ENCODE peak calls at places on chromosomes 13 and 19, in six cellular contexts. G, W, V, X, T and E are unnamed samples.

GRCh38 chr19:46537136-46538097 is 41.8 kb upstream of the PNMA8B start:
- DNase-seq in G (no peak), W (no peak), V (peak), X (no peak), T (peak), E (peak)

GRCh38 chr19:54552913-54553310 is 20.7 kb upstream of the LILRA2 start:
- DNase-seq in G (no peak), W (no peak), V (no peak), X (no peak), T (no peak), E (no peak)

GRCh38 chr19:41233748-41234240 is 14.8 kb downstream of the AXL start:
- DNase-seq in G (no peak), W (no peak), V (peak), X (no peak), T (no peak), E (no peak)

GRCh38 chr19:34428549-34429285 is 536 bp downstream of the UBA2 start:
- DNase-seq in G (peak), W (no peak), V (no peak), X (peak), T (peak), E (peak)

GRCh38 chr19:50568321-50569022 is at the start of gene LRRC4B:
- DNase-seq in G (no peak), W (no peak), V (no peak), X (no peak), T (peak), E (no peak)

GRCh38 chr19:5539431-5539833 is 28.3 kb downstream of the TINCR start:
- DNase-seq in G (no peak), W (no peak), V (no peak), X (no peak), T (peak), E (no peak)

GRCh38 chr13:109666656-109667448 is 119.5 kb downstream of the IRS2 start:
- DNase-seq in G (no peak), W (no peak), V (no peak), X (peak), T (no peak), E (no peak)

GRCh38 chr19:7349961-7350711 is 1.4 kb downstream of the ARHGEF18 start:
- DNase-seq in G (no peak), W (no peak), V (no peak), X (no peak), T (no peak), E (no peak)

GRCh38 chr19:40191836-40192646 is 815 bp downstream of the MAP3K10 start:
- DNase-seq in G (no peak), W (no peak), V (no peak), X (peak), T (peak), E (peak)

GRCh38 chr19:6694147-6694815 is 24.3 kb upstream of the TNFSF14 start:
- DNase-seq in G (no peak), W (no peak), V (no peak), X (no peak), T (no peak), E (no peak)